ENCODE peak calls at places on chromosome 19, in four cellular contexts. E is T-helper 17 cell; L is effector memory CD4-positive, alpha-beta T cell; M is gastrocnemius medialis. W is an unnamed sample.
A peak's percentile ranks its signal among the peaks of the same experiment; 100 is the strongest.

GRCh38 chr19:703651-704446 is 4.9 kb upstream of the PALM start:
- DNase-seq in E (peak; percentile 58), L (peak; percentile 63), M (peak; percentile 47), W (peak; percentile 72)

GRCh38 chr19:3342246-3342645 is 24.1 kb upstream of the NFIC start:
- DNase-seq in E (no peak), L (no peak), M (no peak), W (no peak)

GRCh38 chr19:3360494-3361383 is 5.6 kb upstream of the NFIC start:
- DNase-seq in E (peak; percentile 69), L (peak; percentile 64), M (peak; percentile 86), W (no peak)

GRCh38 chr19:18292810-18293641 is 11.6 kb upstream of the JUND start:
- DNase-seq in E (no peak), L (no peak), M (peak; percentile 81), W (peak; percentile 73)

GRCh38 chr19:54186934-54187381 is 2.4 kb downstream of the MBOAT7 start:
- DNase-seq in E (no peak), L (no peak), M (no peak), W (no peak)

GRCh38 chr19:37218592-37218935 is 550 bp downstream of the ZNF383 start:
- DNase-seq in E (no peak), L (no peak), M (peak; percentile 28), W (no peak)

GRCh38 chr19:18074192-18074591 is 12.5 kb downstream of the IL12RB1 start:
- DNase-seq in E (no peak), L (no peak), M (no peak), W (no peak)

GRCh38 chr19:6278740-6279619 is 795 bp downstream of the MLLT1 start:
- DNase-seq in E (no peak), L (no peak), M (no peak), W (no peak)

GRCh38 chr19:38653028-38653571 is 5.7 kb downstream of the ACTN4 start:
- DNase-seq in E (no peak), L (no peak), M (peak; percentile 65), W (no peak)

GRCh38 chr19:17865364-17866311 is 5.9 kb downstream of the RPL18A start:
- DNase-seq in E (no peak), L (no peak), M (no peak), W (peak; percentile 57)

GRCh38 chr19:19460761-19461265 is 54.5 kb downstream of the TSSK6 start:
- DNase-seq in E (peak; percentile 42), L (peak; percentile 40), M (peak; percentile 70), W (no peak)

GRCh38 chr19:29311391-29311790 is 98.4 kb upstream of the UQCRFS1 start:
- DNase-seq in E (no peak), L (no peak), M (no peak), W (no peak)

GRCh38 chr19:40262422-40262821 is 22.7 kb downstream of the AKT2 start:
- DNase-seq in E (no peak), L (no peak), M (no peak), W (no peak)

GRCh38 chr19:41304706-41305483 is 5.1 kb upstream of the CCDC97 start:
- DNase-seq in E (no peak), L (no peak), M (no peak), W (no peak)

GRCh38 chr19:55368701-55369563 is 1.3 kb downstream of the IL11 start:
- DNase-seq in E (no peak), L (no peak), M (no peak), W (no peak)

GRCh38 chr19:16604615-16605014 is 23.4 kb downstream of the MED26 start:
- DNase-seq in E (no peak), L (no peak), M (no peak), W (no peak)

GRCh38 chr19:54485846-54486245 is 12.8 kb upstream of the CDC42EP5 start:
- DNase-seq in E (no peak), L (no peak), M (no peak), W (no peak)

GRCh38 chr19:58170860-58171259 is 12.0 kb upstream of the ZNF274 start:
- DNase-seq in E (no peak), L (no peak), M (no peak), W (no peak)

GRCh38 chr19:1119475-1120217 is 15.9 kb downstream of the GPX4 start:
- DNase-seq in E (no peak), L (no peak), M (no peak), W (no peak)

GRCh38 chr19:19445911-19446361 is 40.5 kb downstream of the GATAD2A start:
- DNase-seq in E (no peak), L (no peak), M (no peak), W (no peak)

GRCh38 chr19:47433121-47433520 is 13.8 kb upstream of the MEIS3 start:
- DNase-seq in E (no peak), L (no peak), M (no peak), W (no peak)

GRCh38 chr19:10553943-10554381 is 10.3 kb downstream of the ATG4D start:
- DNase-seq in E (peak; percentile 28), L (peak; percentile 43), M (no peak), W (no peak)

GRCh38 chr19:11168568-11168967 is 13.0 kb upstream of the SPC24 start:
- DNase-seq in E (no peak), L (no peak), M (no peak), W (peak; percentile 19)

GRCh38 chr19:16022681-16023557 is 53.4 kb upstream of the TPM4 start:
- DNase-seq in E (no peak), L (no peak), M (no peak), W (no peak)

GRCh38 chr19:13959962-13960862 is 7.9 kb downstream of the DCAF15 start:
- DNase-seq in E (no peak), L (no peak), M (no peak), W (no peak)

GRCh38 chr19:38880076-38880881 is 2.2 kb upstream of the RINL start:
- DNase-seq in E (no peak), L (no peak), M (no peak), W (no peak)

GRCh38 chr19:36605101-36605838 is at the start of gene ZNF382:
- DNase-seq in E (peak; percentile 76), L (peak; percentile 78), M (peak; percentile 17), W (no peak)

GRCh38 chr19:48059331-48059730 is 15.5 kb upstream of the CABP5 start:
- DNase-seq in E (no peak), L (no peak), M (no peak), W (no peak)

GRCh38 chr19:7734220-7735203 is 2.6 kb upstream of the CLEC4G start:
- DNase-seq in E (no peak), L (no peak), M (no peak), W (no peak)

GRCh38 chr19:46085888-46086287 is 38.6 kb downstream of the IGFL3 start:
- DNase-seq in E (no peak), L (no peak), M (no peak), W (no peak)
- H3K9me3 ChIP-seq in E (peaks cover 5% of the 10 kb centered on the region), L (peaks cover 7% of the 10 kb centered on the region), M (peaks cover 9% of the 10 kb centered on the region), W (no peaks in the 10 kb centered on the region)

DNA sequence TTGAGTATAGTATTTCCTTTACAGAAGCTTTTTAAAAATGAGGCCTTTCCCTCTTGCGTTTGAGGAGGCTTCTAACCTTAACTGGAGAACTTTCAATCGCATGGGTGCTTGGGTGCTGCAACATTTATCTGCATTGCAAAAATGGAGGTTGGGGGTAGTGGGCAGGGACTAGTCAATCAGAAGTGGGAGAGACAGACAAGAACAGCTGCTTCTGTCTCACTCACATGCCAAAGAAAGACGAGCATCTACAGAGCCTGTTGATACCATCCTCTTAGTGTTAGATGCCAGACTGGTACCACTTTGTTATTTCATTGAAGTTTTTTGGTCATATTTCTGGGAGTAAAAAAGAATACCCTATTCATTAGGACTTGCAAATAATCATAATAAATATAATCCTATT is 1292.2 kb downstream of the UQCRFS1 start:
- DNase-seq in E (no peak), L (no peak), M (no peak), W (no peak)
- H3K9me3 ChIP-seq in E (no peaks in the 10 kb centered on the region), L (no peaks in the 10 kb centered on the region), M (no peaks in the 10 kb centered on the region), W (peaks cover 3% of the 10 kb centered on the region)

GRCh38 chr19:21046489-21046888 is 26.0 kb downstream of the ZNF430 start:
- DNase-seq in E (no peak), L (no peak), M (no peak), W (no peak)
- H3K9me3 ChIP-seq in E (peaks cover 16% of the 10 kb centered on the region), L (peaks cover 16% of the 10 kb centered on the region), M (no peaks in the 10 kb centered on the region), W (no peaks in the 10 kb centered on the region)

GRCh38 chr19:51977346-51977745 is 9.3 kb downstream of the ZNF350 start:
- DNase-seq in E (no peak), L (no peak), M (no peak), W (no peak)
- H3K9me3 ChIP-seq in E (peaks cover 69% of the 10 kb centered on the region), L (peaks cover 64% of the 10 kb centered on the region), M (peaks cover 57% of the 10 kb centered on the region), W (peaks cover 32% of the 10 kb centered on the region)

DNA sequence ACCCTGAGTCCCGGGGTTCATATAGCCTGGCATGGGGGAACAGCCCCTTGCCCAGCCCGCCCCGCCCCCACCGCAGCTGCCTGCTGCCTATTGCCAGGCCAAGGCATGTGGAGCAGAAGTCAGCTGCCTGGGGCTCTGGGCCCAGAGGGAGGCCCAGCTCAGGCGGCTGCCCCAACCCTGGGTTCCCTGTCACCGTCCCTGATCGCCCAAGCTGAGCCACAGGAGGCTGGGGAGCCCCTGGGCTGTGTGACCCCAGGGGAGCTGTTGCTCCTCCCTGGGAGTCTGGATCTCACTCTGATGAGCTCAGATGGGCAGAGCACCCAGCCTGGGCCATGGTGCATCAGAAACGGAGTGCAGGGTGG is 1.4 kb downstream of the PLIN4 start:
- DNase-seq in E (no peak), L (no peak), M (peak; percentile 92), W (no peak)
- H3K9me3 ChIP-seq in E (no peaks in the 10 kb centered on the region), L (no peaks in the 10 kb centered on the region), M (no peaks in the 10 kb centered on the region), W (no peaks in the 10 kb centered on the region)

GRCh38 chr19:31531326-31531725 is 182.1 kb upstream of the TSHZ3 start:
- DNase-seq in E (no peak), L (no peak), M (no peak), W (no peak)
- H3K9me3 ChIP-seq in E (no peaks in the 10 kb centered on the region), L (no peaks in the 10 kb centered on the region), M (no peaks in the 10 kb centered on the region), W (peaks cover 30% of the 10 kb centered on the region)

W was measured in HCT116.